ENCODE peak calls at places on chromosome 21, in eight cellular contexts. M is activated T-helper 9 cell treated with anti-CD3 and anti-CD28 coated beads, Interleukin-2, amount 50 U/mL, for 16 hours; R is cardiac muscle cell; J is hepatocyte; V is activated T-helper 1 cell treated with Interleukin-2 at 50 U/mL for 16 hours; X is body of pancreas; L is BJ; W is endothelial cell of umbilical vein. G is an unnamed sample.

GRCh38 chr21:33443174-33443573 is 36.6 kb downstream of the TMEM50B start:
- DNase-seq in M (no peak), X (no peak), V (no peak), J (no peak), W (no peak), R (peak), L (no peak), G (no peak)

GRCh38 chr21:18298228-18298627 is 53.6 kb downstream of the CHODL start:
- DNase-seq in X (no peak), M (no peak), R (no peak), V (no peak), L (no peak), W (no peak), J (no peak), G (no peak)

GRCh38 chr21:16258834-16259611 is 529.2 kb downstream of the USP25 start:
- DNase-seq in L (no peak), X (no peak), J (no peak), R (no peak), M (no peak), W (no peak), V (no peak), G (no peak)

GRCh38 chr21:36710729-36711048 is 11.8 kb downstream of the SIM2 start:
- DNase-seq in M (no peak), W (no peak), L (no peak), X (no peak), V (no peak), J (no peak), R (peak), G (peak)

GRCh38 chr21:45724345-45724961 is 80.9 kb downstream of the PCBP3 start:
- DNase-seq in X (no peak), L (no peak), J (no peak), R (no peak), V (no peak), M (no peak), W (no peak), G (no peak)

GRCh38 chr21:38520511-38520910 is 22.2 kb upstream of the ERG start:
- DNase-seq in V (no peak), L (no peak), R (no peak), M (no peak), W (no peak), J (no peak), X (no peak), G (no peak)

GRCh38 chr21:44761747-44762208 is 39.8 kb downstream of the UBE2G2 start:
- DNase-seq in L (no peak), X (no peak), J (no peak), M (no peak), R (no peak), V (no peak), W (no peak), G (peak)

GRCh38 chr21:31873275-31873695 is 465 bp downstream of the HUNK start:
- DNase-seq in X (no peak), M (no peak), R (peak), W (no peak), V (no peak), L (no peak), J (peak), G (peak)

GRCh38 chr21:42411197-42411869 is 7.6 kb downstream of the UBASH3A start:
- DNase-seq in M (no peak), J (no peak), W (no peak), X (no peak), L (no peak), R (no peak), V (no peak), G (no peak)

GRCh38 chr21:45544449-45545235 is 2.4 kb upstream of the SLC19A1 start:
- DNase-seq in L (no peak), X (peak), V (no peak), W (no peak), M (no peak), J (no peak), R (no peak), G (peak)